ENCODE peak calls at places on chromosome 2, in nine cellular contexts. T, D, E, Y, I, M, S, X and N are unnamed samples.

GRCh38 chr2:37623971-37624897 is 47.2 kb downstream of the CDC42EP3 start:
- DNase-seq in T (no peak), D (peak), E (peak), Y (no peak), I (no peak), M (no peak), S (no peak), X (no peak), N (no peak)

GRCh38 chr2:214410918-214411554 is at the start of gene VWC2L:
- DNase-seq in T (peak), D (no peak), E (peak), Y (no peak), I (no peak), M (peak), S (no peak), X (peak), N (peak)

GRCh38 chr2:167415068-167415467 is 526.8 kb downstream of the XIRP2 start:
- DNase-seq in T (no peak), D (no peak), E (no peak), Y (no peak), I (no peak), M (no peak), S (no peak), X (no peak), N (no peak)

GRCh38 chr2:62471816-62472215 is 34.2 kb downstream of the TMEM17 start:
- DNase-seq in T (no peak), D (no peak), E (no peak), Y (no peak), I (no peak), M (no peak), S (no peak), X (peak), N (no peak)

GRCh38 chr2:128735296-128735960 is 416.8 kb upstream of the HS6ST1 start:
- DNase-seq in T (no peak), D (no peak), E (peak), Y (no peak), I (no peak), M (no peak), S (no peak), X (no peak), N (no peak)

GRCh38 chr2:72985136-72985535 is 67.8 kb downstream of the EMX1 start:
- DNase-seq in T (no peak), D (no peak), E (no peak), Y (no peak), I (no peak), M (no peak), S (no peak), X (no peak), N (no peak)

GRCh38 chr2:86774862-86775261 is 15.9 kb downstream of the CD8A start:
- DNase-seq in T (no peak), D (no peak), E (no peak), Y (no peak), I (no peak), M (no peak), S (no peak), X (no peak), N (no peak)

GRCh38 chr2:96698221-96698861 is 41.5 kb downstream of the LMAN2L start:
- DNase-seq in T (no peak), D (no peak), E (no peak), Y (no peak), I (no peak), M (no peak), S (no peak), X (no peak), N (no peak)

GRCh38 chr2:178074123-178075005 is 1.8 kb upstream of the PDE11A start:
- DNase-seq in T (no peak), D (no peak), E (no peak), Y (no peak), I (no peak), M (no peak), S (no peak), X (no peak), N (peak)

GRCh38 chr2:212912445-212913103 is 238.8 kb downstream of the IKZF2 start:
- DNase-seq in T (peak), D (no peak), E (no peak), Y (no peak), I (no peak), M (no peak), S (no peak), X (no peak), N (no peak)

GRCh38 chr2:159904565-159905281 is 106.7 kb upstream of the CD302 start:
- DNase-seq in T (peak), D (no peak), E (peak), Y (no peak), I (peak), M (no peak), S (peak), X (peak), N (peak)

GRCh38 chr2:222709191-222709891 is 37.9 kb downstream of the MOGAT1 start:
- DNase-seq in T (peak), D (no peak), E (peak), Y (no peak), I (no peak), M (peak), S (no peak), X (peak), N (peak)

GRCh38 chr2:38526195-38526594 is 76.5 kb downstream of the HNRNPLL start:
- DNase-seq in T (no peak), D (no peak), E (no peak), Y (no peak), I (no peak), M (no peak), S (no peak), X (no peak), N (no peak)

GRCh38 chr2:67156796-67157195 is 240.3 kb upstream of the ETAA1 start:
- DNase-seq in T (no peak), D (no peak), E (no peak), Y (no peak), I (no peak), M (no peak), S (no peak), X (no peak), N (no peak)

GRCh38 chr2:45212953-45213635 is 203.8 kb upstream of the SIX2 start:
- DNase-seq in T (no peak), D (no peak), E (no peak), Y (no peak), I (no peak), M (no peak), S (no peak), X (no peak), N (no peak)

GRCh38 chr2:240627736-240628506 is 2.6 kb downstream of the GPR35 start:
- DNase-seq in T (peak), D (no peak), E (no peak), Y (no peak), I (no peak), M (no peak), S (peak), X (no peak), N (no peak)

GRCh38 chr2:54551123-54551756 is 95.1 kb downstream of the SPTBN1 start:
- DNase-seq in T (peak), D (no peak), E (no peak), Y (no peak), I (no peak), M (no peak), S (no peak), X (no peak), N (no peak)

GRCh38 chr2:47086571-47086970 is 68.5 kb downstream of the STPG4 start:
- DNase-seq in T (no peak), D (no peak), E (no peak), Y (no peak), I (no peak), M (no peak), S (no peak), X (no peak), N (no peak)

GRCh38 chr2:210169871-210170441 is 1.3 kb downstream of the KANSL1L start:
- DNase-seq in T (no peak), D (peak), E (peak), Y (no peak), I (no peak), M (no peak), S (no peak), X (no peak), N (peak)
- TF ChIP-seq POLR2A in T (no peak), D (no peak), E (no peak), Y (no peak), I (no peak), M (no peak), S (no peak), X (no peak), N (no peak)

GRCh38 chr2:219294356-219295351 is 14.5 kb downstream of the PTPRN start:
- DNase-seq in T (peak), D (peak), E (peak), Y (no peak), I (peak), M (peak), S (peak), X (peak), N (peak)
- TF ChIP-seq POLR2A in T (peak), D (peak), E (peak), Y (no peak), I (no peak), M (no peak), S (peak), X (peak), N (peak)

GRCh38 chr2:64751286-64752260 is 97.9 kb upstream of the SERTAD2 start:
- DNase-seq in T (peak), D (no peak), E (peak), Y (no peak), I (peak), M (peak), S (peak), X (peak), N (peak)
- TF ChIP-seq POLR2A in T (peak), D (peak), E (peak), Y (peak), I (no peak), M (peak), S (peak), X (peak), N (peak)

DNA sequence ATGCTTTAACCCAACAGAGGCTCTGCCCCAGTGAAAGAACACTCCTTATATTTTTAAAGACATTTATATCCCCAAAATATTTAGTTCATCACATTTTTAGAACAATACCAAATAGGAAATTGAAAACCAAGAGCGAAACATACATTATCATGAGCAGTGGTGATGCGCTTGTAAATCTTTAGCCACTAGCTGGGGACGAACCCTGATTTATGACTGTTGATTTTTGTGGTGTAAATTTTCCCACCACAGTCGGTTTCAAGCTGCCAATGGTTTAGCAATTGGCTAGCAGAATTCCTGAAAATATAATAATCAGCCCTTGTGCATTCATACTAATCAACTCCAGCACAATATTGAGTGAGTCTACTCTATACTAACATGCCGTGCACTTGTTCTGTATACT is 27.3 kb upstream of the EPC2 start:
- DNase-seq in T (no peak), D (no peak), E (no peak), Y (no peak), I (no peak), M (no peak), S (no peak), X (no peak), N (no peak)
- TF ChIP-seq POLR2A in T (no peak), D (no peak), E (no peak), Y (no peak), I (no peak), M (no peak), S (no peak), X (no peak), N (no peak)